ENCODE peak calls at places on chromosomes 12 and 14, in nine cellular contexts. One of them, this sample, is unnamed. For H3K27me3 and H3K36me3, the result is how much of the 10 kb centered on the place peaks cover.

GRCh38 chr12:96143392-96143791 is 50.8 kb upstream of the ELK3 start:
- DNase-seq in aorta: no peak
- DNase-seq in spleen: no peak
- DNase-seq in suprapubic skin: no peak
- DNase-seq in CD8-positive, alpha-beta memory T cell: no peak
- DNase-seq in stomach: no peak
- DNase-seq in testis: no peak
- DNase-seq in heart right ventricle: no peak
- DNase-seq in neuronal stem cell: no peak
- DNase-seq in this sample: no peak

GRCh38 chr12:110330544-110330943 is 49.5 kb downstream of the ATP2A2 start:
- DNase-seq in aorta: no peak
- DNase-seq in spleen: no peak
- DNase-seq in suprapubic skin: no peak
- DNase-seq in CD8-positive, alpha-beta memory T cell: no peak
- DNase-seq in stomach: no peak
- DNase-seq in testis: no peak
- DNase-seq in heart right ventricle: no peak
- DNase-seq in neuronal stem cell: no peak
- DNase-seq in this sample: no peak

GRCh38 chr12:93279849-93280412 is 97.8 kb upstream of the NUDT4 start:
- DNase-seq in aorta: no peak
- DNase-seq in spleen: no peak
- DNase-seq in suprapubic skin: no peak
- DNase-seq in CD8-positive, alpha-beta memory T cell: no peak
- DNase-seq in stomach: no peak
- DNase-seq in testis: no peak
- DNase-seq in heart right ventricle: no peak
- DNase-seq in neuronal stem cell: no peak
- DNase-seq in this sample: no peak

GRCh38 chr12:124509676-124510300 is 57.6 kb downstream of the NCOR2 start:
- DNase-seq in aorta: peak
- DNase-seq in spleen: no peak
- DNase-seq in suprapubic skin: no peak
- DNase-seq in CD8-positive, alpha-beta memory T cell: no peak
- DNase-seq in stomach: peak
- DNase-seq in testis: peak
- DNase-seq in heart right ventricle: no peak
- DNase-seq in neuronal stem cell: no peak
- DNase-seq in this sample: peak

GRCh38 chr14:68137704-68138619 is 318.4 kb downstream of the RAD51B start:
- DNase-seq in aorta: peak
- DNase-seq in spleen: no peak
- DNase-seq in suprapubic skin: peak
- DNase-seq in CD8-positive, alpha-beta memory T cell: no peak
- DNase-seq in stomach: peak
- DNase-seq in testis: no peak
- DNase-seq in heart right ventricle: peak
- DNase-seq in neuronal stem cell: peak
- DNase-seq in this sample: peak

GRCh38 chr14:29926701-29927595 is 699 bp downstream of the PRKD1 start:
- DNase-seq in aorta: peak
- DNase-seq in spleen: peak
- DNase-seq in suprapubic skin: peak
- DNase-seq in CD8-positive, alpha-beta memory T cell: no peak
- DNase-seq in stomach: peak
- DNase-seq in testis: peak
- DNase-seq in heart right ventricle: peak
- DNase-seq in neuronal stem cell: peak
- DNase-seq in this sample: peak

GRCh38 chr12:21813125-21813524 is 38.6 kb upstream of the KCNJ8 start:
- DNase-seq in aorta: no peak
- DNase-seq in spleen: no peak
- DNase-seq in suprapubic skin: no peak
- DNase-seq in CD8-positive, alpha-beta memory T cell: no peak
- DNase-seq in stomach: no peak
- DNase-seq in testis: no peak
- DNase-seq in heart right ventricle: no peak
- DNase-seq in neuronal stem cell: no peak
- DNase-seq in this sample: no peak

GRCh38 chr14:24071836-24072420 is 566 bp downstream of the CPNE6 start:
- DNase-seq in aorta: peak
- DNase-seq in spleen: peak
- DNase-seq in suprapubic skin: no peak
- DNase-seq in CD8-positive, alpha-beta memory T cell: no peak
- DNase-seq in stomach: no peak
- DNase-seq in testis: no peak
- DNase-seq in heart right ventricle: no peak
- DNase-seq in neuronal stem cell: no peak
- DNase-seq in this sample: no peak

GRCh38 chr12:49017764-49018281 is 753 bp downstream of the PRKAG1 start:
- DNase-seq in aorta: no peak
- DNase-seq in spleen: no peak
- DNase-seq in suprapubic skin: peak
- DNase-seq in CD8-positive, alpha-beta memory T cell: peak
- DNase-seq in stomach: no peak
- DNase-seq in testis: no peak
- DNase-seq in heart right ventricle: peak
- DNase-seq in neuronal stem cell: peak
- DNase-seq in this sample: no peak

GRCh38 chr14:102516531-102517411 is 7.2 kb upstream of the ANKRD9 start:
- DNase-seq in aorta: peak
- DNase-seq in spleen: peak
- DNase-seq in suprapubic skin: peak
- DNase-seq in CD8-positive, alpha-beta memory T cell: peak
- DNase-seq in stomach: peak
- DNase-seq in testis: peak
- DNase-seq in heart right ventricle: no peak
- DNase-seq in neuronal stem cell: peak
- DNase-seq in this sample: peak

GRCh38 chr12:2301531-2302461 is 249.0 kb downstream of the CACNA1C start:
- DNase-seq in aorta: peak
- DNase-seq in spleen: no peak
- DNase-seq in suprapubic skin: no peak
- DNase-seq in CD8-positive, alpha-beta memory T cell: no peak
- DNase-seq in stomach: no peak
- DNase-seq in testis: no peak
- DNase-seq in heart right ventricle: peak
- DNase-seq in neuronal stem cell: no peak
- DNase-seq in this sample: no peak

GRCh38 chr12:79858518-79858917 is 76.4 kb downstream of the PPP1R12A start:
- DNase-seq in aorta: no peak
- DNase-seq in spleen: no peak
- DNase-seq in suprapubic skin: no peak
- DNase-seq in CD8-positive, alpha-beta memory T cell: no peak
- DNase-seq in stomach: no peak
- DNase-seq in testis: no peak
- DNase-seq in heart right ventricle: no peak
- DNase-seq in neuronal stem cell: no peak
- DNase-seq in this sample: no peak

GRCh38 chr14:49971156-49972141 is 78.6 kb downstream of the ARF6 start:
- DNase-seq in aorta: no peak
- DNase-seq in spleen: no peak
- DNase-seq in suprapubic skin: no peak
- DNase-seq in CD8-positive, alpha-beta memory T cell: no peak
- DNase-seq in stomach: no peak
- DNase-seq in testis: no peak
- DNase-seq in heart right ventricle: no peak
- DNase-seq in neuronal stem cell: no peak
- DNase-seq in this sample: no peak
- H3K4me3 ChIP-seq in aorta: no peak
- H3K4me3 ChIP-seq in spleen: no peak
- H3K4me3 ChIP-seq in suprapubic skin: no peak
- H3K4me3 ChIP-seq in CD8-positive, alpha-beta memory T cell: peak
- H3K4me3 ChIP-seq in stomach: no peak
- H3K4me3 ChIP-seq in testis: no peak
- H3K4me3 ChIP-seq in heart right ventricle: peak
- H3K4me3 ChIP-seq in neuronal stem cell: no peak
- H3K4me3 ChIP-seq in this sample: no peak

GRCh38 chr12:108282160-108282559 is 57.0 kb downstream of the CMKLR1 start:
- DNase-seq in aorta: no peak
- DNase-seq in spleen: no peak
- DNase-seq in suprapubic skin: no peak
- DNase-seq in CD8-positive, alpha-beta memory T cell: no peak
- DNase-seq in stomach: no peak
- DNase-seq in testis: no peak
- DNase-seq in heart right ventricle: no peak
- DNase-seq in neuronal stem cell: no peak
- DNase-seq in this sample: no peak
- H3K27me3 ChIP-seq in aorta: under half
- H3K27me3 ChIP-seq in spleen: under half
- H3K27me3 ChIP-seq in suprapubic skin: under half
- H3K27me3 ChIP-seq in CD8-positive, alpha-beta memory T cell: under half
- H3K27me3 ChIP-seq in stomach: under half
- H3K27me3 ChIP-seq in testis: under half
- H3K27me3 ChIP-seq in heart right ventricle: under half
- H3K27me3 ChIP-seq in neuronal stem cell: under half
- H3K27me3 ChIP-seq in this sample: under half

GRCh38 chr14:20384321-20384720 is 29.0 kb downstream of the TEP1 start:
- DNase-seq in aorta: no peak
- DNase-seq in spleen: no peak
- DNase-seq in suprapubic skin: no peak
- DNase-seq in CD8-positive, alpha-beta memory T cell: no peak
- DNase-seq in stomach: no peak
- DNase-seq in testis: no peak
- DNase-seq in heart right ventricle: no peak
- DNase-seq in neuronal stem cell: no peak
- DNase-seq in this sample: no peak

GRCh38 chr14:20381341-20381740 is 32.0 kb downstream of the TEP1 start:
- DNase-seq in aorta: no peak
- DNase-seq in spleen: no peak
- DNase-seq in suprapubic skin: no peak
- DNase-seq in CD8-positive, alpha-beta memory T cell: no peak
- DNase-seq in stomach: no peak
- DNase-seq in testis: no peak
- DNase-seq in heart right ventricle: no peak
- DNase-seq in neuronal stem cell: no peak
- DNase-seq in this sample: no peak

GRCh38 chr14:20383636-20384035 is 29.7 kb downstream of the TEP1 start:
- DNase-seq in aorta: no peak
- DNase-seq in spleen: no peak
- DNase-seq in suprapubic skin: no peak
- DNase-seq in CD8-positive, alpha-beta memory T cell: no peak
- DNase-seq in stomach: no peak
- DNase-seq in testis: no peak
- DNase-seq in heart right ventricle: no peak
- DNase-seq in neuronal stem cell: no peak
- DNase-seq in this sample: no peak

GRCh38 chr14:20382526-20382925 is 30.8 kb downstream of the TEP1 start:
- DNase-seq in aorta: no peak
- DNase-seq in spleen: no peak
- DNase-seq in suprapubic skin: no peak
- DNase-seq in CD8-positive, alpha-beta memory T cell: no peak
- DNase-seq in stomach: no peak
- DNase-seq in testis: no peak
- DNase-seq in heart right ventricle: no peak
- DNase-seq in neuronal stem cell: no peak
- DNase-seq in this sample: no peak

GRCh38 chr14:20383032-20383431 is 30.3 kb downstream of the TEP1 start:
- DNase-seq in aorta: no peak
- DNase-seq in spleen: no peak
- DNase-seq in suprapubic skin: no peak
- DNase-seq in CD8-positive, alpha-beta memory T cell: no peak
- DNase-seq in stomach: no peak
- DNase-seq in testis: no peak
- DNase-seq in heart right ventricle: no peak
- DNase-seq in neuronal stem cell: no peak
- DNase-seq in this sample: no peak
- H3K36me3 ChIP-seq in aorta: under half
- H3K36me3 ChIP-seq in spleen: half or more
- H3K36me3 ChIP-seq in suprapubic skin: half or more
- H3K36me3 ChIP-seq in CD8-positive, alpha-beta memory T cell: half or more
- H3K36me3 ChIP-seq in stomach: half or more
- H3K36me3 ChIP-seq in testis: under half
- H3K36me3 ChIP-seq in heart right ventricle: half or more
- H3K36me3 ChIP-seq in neuronal stem cell: half or more
- H3K36me3 ChIP-seq in this sample: under half

GRCh38 chr12:52684431-52684830 is 4.2 kb upstream of the KRT1 start:
- DNase-seq in aorta: no peak
- DNase-seq in spleen: no peak
- DNase-seq in suprapubic skin: no peak
- DNase-seq in CD8-positive, alpha-beta memory T cell: no peak
- DNase-seq in stomach: no peak
- DNase-seq in testis: no peak
- DNase-seq in heart right ventricle: no peak
- DNase-seq in neuronal stem cell: no peak
- DNase-seq in this sample: no peak
- H3K4me3 ChIP-seq in aorta: no peak
- H3K4me3 ChIP-seq in spleen: no peak
- H3K4me3 ChIP-seq in suprapubic skin: no peak
- H3K4me3 ChIP-seq in CD8-positive, alpha-beta memory T cell: no peak
- H3K4me3 ChIP-seq in stomach: no peak
- H3K4me3 ChIP-seq in testis: no peak
- H3K4me3 ChIP-seq in heart right ventricle: no peak
- H3K4me3 ChIP-seq in neuronal stem cell: no peak
- H3K4me3 ChIP-seq in this sample: no peak

GRCh38 chr12:47896633-47897032 is 8.2 kb downstream of the VDR start:
- DNase-seq in aorta: no peak
- DNase-seq in spleen: no peak
- DNase-seq in suprapubic skin: no peak
- DNase-seq in CD8-positive, alpha-beta memory T cell: no peak
- DNase-seq in stomach: no peak
- DNase-seq in testis: no peak
- DNase-seq in heart right ventricle: no peak
- DNase-seq in neuronal stem cell: no peak
- DNase-seq in this sample: peak
- H3K27me3 ChIP-seq in aorta: under half
- H3K27me3 ChIP-seq in spleen: under half
- H3K27me3 ChIP-seq in suprapubic skin: under half
- H3K27me3 ChIP-seq in CD8-positive, alpha-beta memory T cell: under half
- H3K27me3 ChIP-seq in stomach: under half
- H3K27me3 ChIP-seq in testis: under half
- H3K27me3 ChIP-seq in heart right ventricle: under half
- H3K27me3 ChIP-seq in neuronal stem cell: half or more
- H3K27me3 ChIP-seq in this sample: under half

DNA sequence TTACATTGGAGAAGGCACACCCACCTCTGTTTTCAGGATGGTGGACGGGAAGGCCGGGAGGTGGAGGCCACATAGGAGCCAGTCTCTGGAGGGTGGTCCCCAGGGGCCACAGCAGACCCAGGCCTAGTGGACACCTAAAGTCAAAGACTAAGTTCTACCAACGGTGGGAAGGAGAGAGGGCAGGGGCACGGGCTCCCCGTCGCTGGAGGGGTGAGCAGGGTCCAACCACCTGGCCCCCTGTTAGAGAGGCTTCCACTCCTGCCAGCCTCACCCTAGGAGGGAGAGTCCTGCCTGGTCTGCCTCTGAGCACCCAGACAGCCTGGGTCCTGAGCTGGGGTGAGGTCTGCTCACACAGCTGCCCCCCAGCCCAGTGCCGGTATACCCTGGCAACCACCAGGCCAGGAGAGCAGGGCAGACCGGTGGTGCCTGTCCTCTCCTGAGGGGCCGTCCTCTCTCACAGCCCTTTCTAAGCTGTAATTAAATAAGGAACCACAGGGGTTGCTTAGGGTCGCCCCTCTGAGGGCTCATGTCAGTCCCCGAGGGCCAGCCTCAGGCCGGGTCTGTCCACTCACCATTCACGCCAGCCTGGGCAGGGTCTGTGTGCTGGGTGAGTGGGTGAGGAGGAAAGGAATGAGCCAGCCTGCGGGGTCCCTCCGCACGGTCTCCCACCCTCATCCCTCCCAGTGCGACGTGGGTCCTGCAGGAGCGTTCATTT is 2.3 kb downstream of the INF2 start:
- DNase-seq in aorta: no peak
- DNase-seq in spleen: no peak
- DNase-seq in suprapubic skin: no peak
- DNase-seq in CD8-positive, alpha-beta memory T cell: no peak
- DNase-seq in stomach: no peak
- DNase-seq in testis: no peak
- DNase-seq in heart right ventricle: no peak
- DNase-seq in neuronal stem cell: no peak
- DNase-seq in this sample: no peak
- H3K36me3 ChIP-seq in aorta: under half
- H3K36me3 ChIP-seq in spleen: under half
- H3K36me3 ChIP-seq in suprapubic skin: under half
- H3K36me3 ChIP-seq in CD8-positive, alpha-beta memory T cell: under half
- H3K36me3 ChIP-seq in stomach: under half
- H3K36me3 ChIP-seq in testis: under half
- H3K36me3 ChIP-seq in heart right ventricle: under half
- H3K36me3 ChIP-seq in neuronal stem cell: under half
- H3K36me3 ChIP-seq in this sample: under half